ENCODE peak calls at places on chromosomes 6 and 20, in five cellular contexts. U is cardiac fibroblast; V is CD8-positive, alpha-beta T cell; D is GM06990; W is breast epithelium. N is an unnamed sample.

GRCh38 chr6:3001773-3002293 is 2.1 kb downstream of the NQO2 start:
- DNase-seq in V (no peak), W (no peak), U (peak; percentile 79), D (no peak), N (peak; percentile 86)

GRCh38 chr6:3389390-3390167 is 67.3 kb downstream of the SLC22A23 start:
- DNase-seq in W (no peak), D (no peak), V (no peak), U (peak; percentile 83), N (no peak)

GRCh38 chr6:163720005-163720404 is 305.5 kb downstream of the QKI start:
- DNase-seq in V (no peak), W (no peak), U (no peak), D (no peak), N (no peak)

GRCh38 chr6:144104898-144105487 is 9.6 kb upstream of the SF3B5 start:
- DNase-seq in W (no peak), D (peak; percentile 61), V (no peak), U (peak; percentile 89), N (peak; percentile 63)

GRCh38 chr6:132287101-132287500 is 114.2 kb downstream of the MOXD1 start:
- DNase-seq in U (no peak), V (no peak), D (no peak), W (no peak), N (no peak)

GRCh38 chr6:142378138-142378875 is 76.5 kb downstream of the ADGRG6 start:
- DNase-seq in D (no peak), V (no peak), U (peak; percentile 95), W (no peak), N (no peak)

GRCh38 chr20:61915101-61915500 is 150.6 kb downstream of the TAF4 start:
- DNase-seq in V (no peak), U (no peak), W (no peak), D (no peak), N (no peak)

GRCh38 chr20:6086868-6087267 is 33.0 kb upstream of the LRRN4 start:
- DNase-seq in V (no peak), D (no peak), U (no peak), W (no peak), N (no peak)

GRCh38 chr6:54262956-54263355 is 45.3 kb upstream of the TINAG start:
- DNase-seq in U (no peak), W (no peak), V (no peak), D (no peak), N (no peak)

GRCh38 chr20:46171909-46172308 is 53.8 kb downstream of the CD40 start:
- DNase-seq in W (no peak), U (no peak), D (no peak), V (no peak), N (no peak)

GRCh38 chr20:19568128-19568527 is 189.9 kb upstream of the RIN2 start:
- DNase-seq in D (no peak), W (no peak), U (no peak), V (no peak), N (no peak)

GRCh38 chr6:2126351-2126750 is 119.1 kb downstream of the GMDS start:
- DNase-seq in U (no peak), D (no peak), W (no peak), V (no peak), N (no peak)

GRCh38 chr20:14498809-14499208 is 161.4 kb upstream of the FLRT3 start:
- DNase-seq in V (no peak), W (no peak), U (no peak), D (peak; percentile 5), N (no peak)

GRCh38 chr6:108531332-108531731 is 29.4 kb upstream of the FOXO3 start:
- DNase-seq in V (no peak), D (no peak), W (no peak), U (no peak), N (no peak)
- TF ChIP-seq CTCF in V (no peak), D (no peak), W (no peak), U (no peak), N (no peak)

DNA sequence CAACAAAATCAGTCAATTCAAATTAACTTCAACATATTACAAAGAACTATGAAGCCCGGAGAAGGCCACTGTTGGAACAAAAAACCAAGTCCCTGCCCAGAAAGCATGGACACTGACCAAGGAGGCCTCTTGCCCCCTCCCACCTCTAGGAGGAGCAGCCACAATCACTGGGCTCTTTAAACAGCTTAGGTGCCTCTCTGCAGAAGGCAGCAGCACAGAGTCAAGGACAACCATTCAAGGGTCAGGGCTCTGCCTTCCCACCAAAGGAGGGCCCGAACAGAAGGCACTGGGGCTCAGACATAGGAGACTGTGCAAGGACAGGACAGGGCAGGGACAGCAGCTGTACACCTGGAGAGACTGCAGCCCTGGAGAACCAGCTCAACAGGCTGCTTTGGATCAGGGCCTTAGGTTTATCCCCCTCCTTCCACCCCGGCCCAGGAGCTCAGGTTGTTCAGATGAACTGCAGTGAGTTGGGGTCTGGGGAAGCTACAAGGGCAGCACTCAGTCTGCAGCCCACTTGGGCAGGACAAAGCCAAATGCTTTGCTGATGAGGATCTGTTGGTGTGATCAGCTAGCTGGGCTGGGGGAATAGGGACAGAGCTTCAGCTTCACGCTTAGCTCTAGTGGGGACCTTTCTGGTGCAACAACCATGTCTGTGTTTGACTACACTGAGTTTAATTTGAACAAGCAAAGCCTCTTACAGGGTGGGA is 17.8 kb downstream of the TOMM34 start:
- DNase-seq in V (no peak), U (no peak), W (no peak), D (no peak), N (no peak)
- TF ChIP-seq CTCF in V (no peak), U (no peak), W (no peak), D (peak; percentile 7), N (no peak)

GRCh38 chr6:81753709-81754678 is 1.5 kb upstream of the TENT5A start:
- DNase-seq in U (peak; percentile 69), D (peak; percentile 68), V (peak; percentile 91), W (peak; percentile 87), N (peak; percentile 70)
- TF ChIP-seq CTCF in U (peak; percentile 82), D (peak; percentile 79), V (peak; percentile 75), W (peak; percentile 73), N (peak; percentile 70)

GRCh38 chr20:3237958-3238615 is 903 bp downstream of the SLC4A11 start:
- DNase-seq in U (no peak), D (no peak), V (no peak), W (no peak), N (no peak)
- TF ChIP-seq CTCF in U (no peak), D (no peak), V (no peak), W (no peak), N (no peak)

DNA sequence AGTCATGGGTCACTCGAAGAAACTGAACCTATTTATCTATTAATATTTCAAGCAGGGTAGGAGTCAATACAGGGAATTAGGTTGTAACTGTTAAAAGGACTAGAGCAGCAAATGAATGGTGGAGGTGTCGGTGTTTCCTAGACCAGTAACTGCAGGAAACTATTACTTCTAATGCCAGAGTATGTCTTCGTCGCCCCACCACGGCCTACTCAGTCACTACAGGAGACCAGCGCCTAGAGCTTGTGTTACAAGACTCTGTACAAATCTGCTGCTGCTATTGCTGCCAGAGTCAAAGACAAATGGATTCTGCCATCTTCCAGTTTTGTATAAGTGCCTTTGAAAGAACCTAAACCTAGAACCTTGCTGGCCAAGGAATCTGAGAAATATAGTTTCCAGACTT is 343.9 kb downstream of the SOX4 start:
- DNase-seq in W (no peak), U (no peak), V (no peak), D (no peak), N (no peak)
- TF ChIP-seq CTCF in W (no peak), U (no peak), V (no peak), D (no peak), N (no peak)

DNA sequence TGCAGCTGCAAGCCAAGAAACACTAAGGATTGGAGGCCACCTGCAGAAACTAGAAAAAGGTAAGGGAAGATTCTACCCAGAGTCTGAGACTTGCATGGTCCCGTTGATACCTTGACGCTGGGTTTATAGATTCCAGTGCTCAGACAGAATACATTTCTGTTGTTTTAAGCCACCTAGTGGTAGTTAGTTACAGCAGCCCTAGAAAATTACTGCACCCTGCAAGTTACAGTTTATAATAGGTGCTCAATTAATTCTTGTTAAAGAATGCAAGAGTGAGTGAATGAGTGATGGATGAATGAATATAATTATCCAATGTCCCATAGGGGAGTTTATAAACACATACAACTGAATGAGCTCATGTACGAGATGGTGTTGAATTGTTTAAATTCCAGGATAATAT is 453.1 kb upstream of the SLC35B3 start:
- DNase-seq in U (no peak), W (no peak), V (no peak), D (no peak), N (peak; percentile 48)
- TF ChIP-seq CTCF in U (no peak), W (no peak), V (no peak), D (peak; percentile 53), N (peak; percentile 62)

GRCh38 chr20:34302312-34302722 is 838 bp downstream of the AHCY start:
- DNase-seq in U (peak; percentile 24), D (no peak), W (no peak), V (no peak), N (peak; percentile 32)
- TF ChIP-seq CTCF in U (peak; percentile 13), D (no peak), W (no peak), V (peak; percentile 52), N (peak; percentile 11)

DNA sequence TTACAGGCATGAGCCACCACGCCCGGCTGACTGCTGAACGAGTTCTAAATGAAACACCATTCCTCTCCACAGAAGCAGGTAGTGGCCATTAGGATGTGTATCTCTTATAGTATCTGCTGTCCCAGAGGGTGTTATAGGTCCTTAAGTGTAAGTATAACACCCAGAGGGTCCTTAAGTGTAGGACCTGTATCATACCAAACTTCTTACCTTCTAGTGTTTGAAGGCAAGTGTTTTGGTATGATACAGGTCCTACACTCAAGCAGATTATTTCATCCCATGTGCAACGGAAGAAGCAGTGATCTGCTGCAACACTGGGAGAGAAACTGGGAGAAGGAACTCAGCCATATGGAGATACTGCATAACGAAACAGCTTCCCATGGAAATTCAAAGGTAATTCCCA is 17.4 kb downstream of the BMP7 start:
- DNase-seq in U (no peak), V (no peak), D (no peak), W (no peak), N (no peak)
- TF ChIP-seq CTCF in U (no peak), V (no peak), D (no peak), W (no peak), N (no peak)